ENCODE peak calls at places on chromosomes 6 and 20, in four cellular contexts. F, V, B and D are unnamed samples.

GRCh38 chr6:93784794-93785757 is 365.7 kb upstream of the EPHA7 start:
- DNase-seq in F (no peak), V (no peak), B (no peak), D (no peak)

GRCh38 chr6:47310131-47310480 is 401 bp upstream of the TNFRSF21 start:
- DNase-seq in F (no peak), V (no peak), B (no peak), D (no peak)

GRCh38 chr6:42748241-42748898 is 2.5 kb upstream of the TBCC start:
- DNase-seq in F (no peak), V (no peak), B (no peak), D (no peak)

GRCh38 chr20:62692176-62692575 is 16.5 kb upstream of the NTSR1 start:
- DNase-seq in F (no peak), V (no peak), B (no peak), D (no peak)

GRCh38 chr20:64084209-64085152 is at the start of gene LKAAEAR1:
- DNase-seq in F (no peak), V (no peak), B (no peak), D (no peak)

GRCh38 chr6:67839818-67840217 is 795.3 kb upstream of the ADGRB3 start:
- DNase-seq in F (no peak), V (no peak), B (no peak), D (no peak)

GRCh38 chr6:87082160-87082721 is 12.7 kb downstream of the CGA start:
- DNase-seq in F (no peak), V (no peak), B (no peak), D (no peak)

GRCh38 chr6:16504608-16505007 is 256.7 kb downstream of the ATXN1 start:
- DNase-seq in F (no peak), V (no peak), B (no peak), D (no peak)

GRCh38 chr20:1415667-1416468 is 23.0 kb upstream of the FKBP1A start:
- DNase-seq in F (no peak), V (no peak), B (no peak), D (no peak)

GRCh38 chr6:40852667-40853383 is 186.2 kb downstream of the UNC5CL start:
- DNase-seq in F (peak; percentile 9), V (peak; percentile 14), B (peak; percentile 30), D (no peak)
- TF ChIP-seq CTCF in F (peak; percentile 59), V (peak; percentile 51), B (peak; percentile 44), D (peak; percentile 58)

GRCh38 chr20:38337561-38338140 is 8.6 kb upstream of the LBP start:
- DNase-seq in F (peak; percentile 67), V (no peak), B (peak; percentile 53), D (peak; percentile 44)
- TF ChIP-seq CTCF in F (peak; percentile 96), V (peak; percentile 36), B (peak; percentile 57), D (peak; percentile 67)

GRCh38 chr20:34083137-34083536 is 28.9 kb downstream of the EIF2S2 start:
- DNase-seq in F (no peak), V (peak; percentile 84), B (no peak), D (no peak)
- TF ChIP-seq CTCF in F (no peak), V (peak; percentile 23), B (no peak), D (no peak)

GRCh38 chr6:111260570-111261298 is 173.4 kb downstream of the SLC16A10 start:
- DNase-seq in F (no peak), V (no peak), B (no peak), D (no peak)
- TF ChIP-seq CTCF in F (no peak), V (no peak), B (no peak), D (no peak)

GRCh38 chr6:6220718-6221117 is 99.7 kb downstream of the F13A1 start:
- DNase-seq in F (no peak), V (no peak), B (no peak), D (no peak)
- TF ChIP-seq CTCF in F (no peak), V (peak; percentile 13), B (peak; percentile 26), D (peak; percentile 53)

GRCh38 chr6:701696-702479 is 8.9 kb upstream of the EXOC2 start:
- DNase-seq in F (peak; percentile 21), V (no peak), B (no peak), D (no peak)
- TF ChIP-seq CTCF in F (peak; percentile 29), V (no peak), B (no peak), D (peak; percentile 16)

GRCh38 chr6:150202934-150203333 is 60.1 kb downstream of the PPP1R14C start:
- DNase-seq in F (no peak), V (no peak), B (no peak), D (no peak)

GRCh38 chr6:150204705-150205472 is 62.0 kb downstream of the PPP1R14C start:
- DNase-seq in F (no peak), V (no peak), B (no peak), D (no peak)

GRCh38 chr6:150203871-150204545 is 61.2 kb downstream of the PPP1R14C start:
- DNase-seq in F (no peak), V (no peak), B (no peak), D (no peak)

GRCh38 chr6:150202404-150202803 is 59.6 kb downstream of the PPP1R14C start:
- DNase-seq in F (no peak), V (no peak), B (no peak), D (no peak)

GRCh38 chr6:150203378-150203777 is 60.5 kb downstream of the PPP1R14C start:
- DNase-seq in F (no peak), V (no peak), B (no peak), D (no peak)
- TF ChIP-seq CTCF in F (no peak), V (no peak), B (no peak), D (no peak)

GRCh38 chr6:38065734-38066133 is 246.2 kb downstream of the ZFAND3 start:
- DNase-seq in F (no peak), V (no peak), B (no peak), D (no peak)

GRCh38 chr6:38063973-38064372 is 244.4 kb downstream of the ZFAND3 start:
- DNase-seq in F (no peak), V (no peak), B (no peak), D (no peak)

GRCh38 chr6:38064431-38064830 is 244.9 kb downstream of the ZFAND3 start:
- DNase-seq in F (no peak), V (no peak), B (no peak), D (no peak)

GRCh38 chr6:38067263-38067980 is 247.9 kb downstream of the ZFAND3 start:
- DNase-seq in F (no peak), V (no peak), B (no peak), D (no peak)

GRCh38 chr6:38068854-38069253 is 249.3 kb downstream of the ZFAND3 start:
- DNase-seq in F (no peak), V (no peak), B (no peak), D (no peak)
- TF ChIP-seq CTCF in F (no peak), V (no peak), B (no peak), D (no peak)

GRCh38 chr6:33824461-33825154 is 20.8 kb upstream of the MLN start:
- DNase-seq in F (peak; percentile 42), V (no peak), B (no peak), D (no peak)

GRCh38 chr6:33828452-33828763 is 24.6 kb upstream of the MLN start:
- DNase-seq in F (no peak), V (no peak), B (no peak), D (no peak)

GRCh38 chr6:33828764-33829731 is 25.2 kb upstream of the MLN start:
- DNase-seq in F (no peak), V (no peak), B (no peak), D (no peak)

GRCh38 chr6:33827546-33828451 is 24.0 kb upstream of the MLN start:
- DNase-seq in F (no peak), V (no peak), B (no peak), D (no peak)

DNA sequence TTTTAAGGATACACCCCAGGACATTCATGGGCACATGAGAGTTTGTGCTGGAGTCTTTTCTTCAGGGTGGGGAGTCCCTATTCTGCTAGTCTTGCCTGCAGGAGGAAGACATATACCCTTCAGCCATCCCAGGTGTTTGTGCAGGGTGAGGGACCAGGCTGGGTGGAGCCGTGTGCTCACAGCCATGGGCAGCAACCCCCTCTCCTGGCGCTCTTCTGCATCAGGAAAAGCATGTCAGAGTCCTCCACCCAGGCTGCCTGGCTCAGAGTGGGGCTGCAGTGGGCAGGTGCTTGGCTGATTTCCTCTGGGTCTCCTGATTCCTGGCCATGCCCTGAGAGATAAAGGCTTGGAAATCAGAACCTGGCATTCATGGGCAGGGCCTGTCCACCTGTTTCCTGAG is 22.7 kb upstream of the MLN start:
- DNase-seq in F (no peak), V (no peak), B (no peak), D (no peak)
- TF ChIP-seq CTCF in F (no peak), V (no peak), B (no peak), D (no peak)